ENCODE peak calls at places on chromosomes 4 and X, in six cellular contexts. T is HCT116, I is substantia nigra, X is RWPE2, U is AG08396, Y is NCI-H146. A is an unnamed sample.

GRCh38 chrX:70168238-70169188 is 8.8 kb upstream of the DGAT2L6 start:
- DNase-seq in T (peak), I (no peak), X (no peak), U (peak), Y (peak), A (peak)

GRCh38 chrX:34900691-34901090 is 41.9 kb upstream of the FAM47B start:
- DNase-seq in T (no peak), I (no peak), X (no peak), U (no peak), Y (no peak), A (no peak)

GRCh38 chr4:56739104-56739777 is 58.1 kb upstream of the HOPX start:
- DNase-seq in T (no peak), I (no peak), X (no peak), U (no peak), Y (no peak), A (no peak)

GRCh38 chr4:56906534-56906933 is 1.2 kb upstream of the REST start:
- DNase-seq in T (no peak), I (no peak), X (no peak), U (no peak), Y (no peak), A (no peak)

GRCh38 chrX:73562986-73563739 is at the start of gene CHIC1:
- DNase-seq in T (no peak), I (peak), X (peak), U (peak), Y (peak), A (peak)

GRCh38 chr4:15469402-15470148 is at the start of gene CC2D2A:
- DNase-seq in T (no peak), I (peak), X (no peak), U (peak), Y (peak), A (peak)

GRCh38 chrX:97308161-97308560 is 424.5 kb downstream of the RPA4 start:
- DNase-seq in T (no peak), I (no peak), X (no peak), U (no peak), Y (no peak), A (no peak)

GRCh38 chr4:168636506-168637176 is 139.8 kb downstream of the PALLD start:
- DNase-seq in T (no peak), I (no peak), X (no peak), U (peak), Y (no peak), A (no peak)

GRCh38 chr4:74418063-74418670 is 26.8 kb upstream of the AREG start:
- DNase-seq in T (peak), I (no peak), X (peak), U (peak), Y (no peak), A (no peak)

GRCh38 chr4:47499705-47500104 is 14.6 kb downstream of the ATP10D start:
- DNase-seq in T (no peak), I (no peak), X (no peak), U (no peak), Y (no peak), A (no peak)

GRCh38 chrX:28920554-28920953 is 333.3 kb downstream of the IL1RAPL1 start:
- DNase-seq in T (no peak), I (no peak), X (no peak), U (no peak), Y (peak), A (peak)

GRCh38 chr4:79865253-79865652 is 207.8 kb downstream of the ANTXR2 start:
- DNase-seq in T (no peak), I (no peak), X (no peak), U (peak), Y (peak), A (no peak)

GRCh38 chr4:6909970-6910339 is 329 bp downstream of the TBC1D14 start:
- DNase-seq in T (no peak), I (no peak), X (no peak), U (no peak), Y (peak), A (peak)

GRCh38 chr4:175971393-175972179 is 94.1 kb upstream of the WDR17 start:
- DNase-seq in T (no peak), I (no peak), X (no peak), U (no peak), Y (no peak), A (no peak)

GRCh38 chr4:661856-662761 is 12.0 kb downstream of the ATP5ME start:
- DNase-seq in T (no peak), I (no peak), X (peak), U (no peak), Y (no peak), A (no peak)

GRCh38 chrX:154349359-154349935 is 25.0 kb downstream of the FLNA start:
- DNase-seq in T (no peak), I (no peak), X (peak), U (no peak), Y (no peak), A (no peak)

GRCh38 chr4:80840396-80840795 is 190.1 kb upstream of the BMP3 start:
- DNase-seq in T (no peak), I (no peak), X (no peak), U (no peak), Y (no peak), A (no peak)

GRCh38 chr4:40582413-40582812 is 47.3 kb downstream of the RBM47 start:
- DNase-seq in T (no peak), I (no peak), X (no peak), U (no peak), Y (no peak), A (no peak)

GRCh38 chrX:107288676-107289075 is 82.3 kb downstream of the DNAAF6 start:
- DNase-seq in T (no peak), I (no peak), X (no peak), U (no peak), Y (no peak), A (no peak)

GRCh38 chr4:1323635-1324442 is 23.2 kb upstream of the UVSSA start:
- DNase-seq in T (peak), I (no peak), X (peak), U (peak), Y (no peak), A (no peak)

A was measured in hepatocyte.